ENCODE peak calls at places on chromosomes 6 and 20, in seven cellular contexts. L is heart left ventricle, P is hepatocyte, O is stomach, E is heart right ventricle, N is brain microvascular endothelial cell, S is neuronal stem cell. A is an unnamed sample. For H3K27me3, the result is how much of the 10 kb centered on the place peaks cover.

GRCh38 chr6:27214126-27214601 is 33.3 kb upstream of the PRSS16 start:
- DNase-seq in O (no peak), E (no peak), N (peak), P (no peak), L (no peak), S (no peak), A (no peak)

GRCh38 chr6:138404666-138405337 is 779 bp downstream of the HEBP2 start:
- DNase-seq in E (no peak), S (no peak), P (peak), L (peak), O (no peak), N (no peak), A (no peak)

GRCh38 chr20:23061262-23061661 is 11.8 kb upstream of the THBD start:
- DNase-seq in O (no peak), S (no peak), N (no peak), L (no peak), P (no peak), E (no peak), A (no peak)

GRCh38 chr20:49919009-49919408 is 3.7 kb upstream of the SPATA2 start:
- DNase-seq in L (no peak), P (no peak), N (no peak), E (no peak), O (no peak), S (no peak), A (no peak)

GRCh38 chr6:129657433-129657832 is 52.5 kb downstream of the ARHGAP18 start:
- DNase-seq in S (no peak), L (no peak), P (no peak), E (no peak), O (no peak), N (no peak), A (no peak)

GRCh38 chr20:37390503-37390890 is 44.6 kb downstream of the SRC start:
- DNase-seq in N (no peak), E (no peak), O (no peak), S (no peak), L (no peak), P (no peak), A (no peak)

GRCh38 chr6:56804996-56805395 is 149.9 kb upstream of the BEND6 start:
- DNase-seq in N (peak), P (no peak), S (no peak), E (no peak), O (no peak), L (no peak), A (no peak)

GRCh38 chr6:88585081-88585692 is 378.2 kb downstream of the RNGTT start:
- DNase-seq in L (no peak), E (no peak), P (no peak), N (no peak), O (no peak), S (no peak), A (no peak)

GRCh38 chr6:98977606-98978292 is 30.0 kb upstream of the FBXL4 start:
- DNase-seq in E (no peak), N (no peak), L (no peak), S (no peak), O (no peak), P (no peak), A (no peak)

GRCh38 chr6:151038616-151039015 is 173.1 kb downstream of the MTHFD1L start:
- DNase-seq in O (no peak), N (no peak), S (no peak), P (no peak), E (no peak), L (no peak), A (no peak)

GRCh38 chr6:145904391-145904790 is 59.8 kb downstream of the SHPRH start:
- DNase-seq in S (no peak), O (no peak), P (no peak), N (no peak), L (no peak), E (no peak), A (no peak)

GRCh38 chr6:43907312-43907711 is 137.3 kb downstream of the VEGFA start:
- DNase-seq in S (no peak), L (no peak), E (no peak), N (no peak), O (no peak), P (no peak), A (no peak)

GRCh38 chr6:63636516-63636968 is 940 bp downstream of the PHF3 start:
- DNase-seq in E (peak), O (peak), S (peak), N (peak), P (peak), L (peak), A (peak)

GRCh38 chr6:125824946-125825786 is 34.4 kb downstream of the NCOA7 start:
- DNase-seq in L (no peak), P (no peak), N (no peak), E (no peak), O (no peak), S (no peak), A (no peak)

GRCh38 chr20:48689388-48689787 is 138.4 kb downstream of the PREX1 start:
- DNase-seq in L (no peak), O (no peak), S (no peak), E (no peak), P (no peak), N (no peak), A (no peak)

GRCh38 chr6:133741375-133741861 is 147.5 kb upstream of the TCF21 start:
- DNase-seq in P (no peak), E (no peak), O (no peak), N (no peak), L (no peak), S (peak), A (no peak)

GRCh38 chr20:11376406-11376805 is 541.3 kb upstream of the BTBD3 start:
- DNase-seq in L (no peak), O (no peak), S (no peak), P (no peak), E (no peak), N (no peak), A (no peak)

GRCh38 chr20:859661-860294 is 26.3 kb downstream of the FAM110A start:
- DNase-seq in N (no peak), S (no peak), P (no peak), O (no peak), E (no peak), L (no peak), A (no peak)

GRCh38 chr6:26273673-26274595 is 91.1 kb upstream of the BTN3A2 start:
- DNase-seq in P (no peak), O (no peak), L (no peak), S (no peak), E (no peak), N (peak), A (no peak)

GRCh38 chr6:150617496-150618460 is 18.1 kb downstream of the PLEKHG1 start:
- DNase-seq in N (no peak), O (no peak), S (peak), P (peak), L (no peak), E (no peak), A (no peak)

GRCh38 chr6:45619994-45620471 is 242.3 kb upstream of the SUPT3H start:
- DNase-seq in S (no peak), L (no peak), E (no peak), N (peak), O (no peak), P (no peak), A (no peak)

GRCh38 chr20:22559711-22560305 is 24.6 kb downstream of the FOXA2 start:
- DNase-seq in P (no peak), N (no peak), S (no peak), E (no peak), O (no peak), L (no peak), A (no peak)

GRCh38 chr20:22582960-22583772 is 1.2 kb downstream of the FOXA2 start:
- DNase-seq in P (peak), N (no peak), L (no peak), S (no peak), E (no peak), O (peak), A (peak)

GRCh38 chr6:52522655-52523054 is 54.2 kb downstream of the TRAM2 start:
- DNase-seq in P (no peak), O (no peak), E (no peak), S (no peak), L (no peak), N (no peak), A (no peak)

GRCh38 chr20:46512943-46513844 is at the start of gene ZNF334:
- DNase-seq in P (peak), S (peak), E (peak), L (peak), O (peak), N (peak), A (peak)

GRCh38 chr6:3750324-3751018 is 1.0 kb downstream of the PXDC1 start:
- DNase-seq in N (peak), P (peak), E (peak), L (peak), O (peak), S (peak), A (peak)

GRCh38 chr20:1328680-1329330 is at the start of gene SDCBP2:
- DNase-seq in N (no peak), E (peak), P (peak), O (peak), S (no peak), L (peak), A (peak)

GRCh38 chr6:113560908-113561307 is 296.2 kb upstream of the MARCKS start:
- DNase-seq in E (no peak), N (peak), P (no peak), S (no peak), L (no peak), O (no peak), A (no peak)

GRCh38 chr6:45305546-45305945 is 22.6 kb upstream of the RUNX2 start:
- DNase-seq in P (no peak), N (no peak), L (no peak), O (no peak), E (no peak), S (no peak), A (no peak)

DNA sequence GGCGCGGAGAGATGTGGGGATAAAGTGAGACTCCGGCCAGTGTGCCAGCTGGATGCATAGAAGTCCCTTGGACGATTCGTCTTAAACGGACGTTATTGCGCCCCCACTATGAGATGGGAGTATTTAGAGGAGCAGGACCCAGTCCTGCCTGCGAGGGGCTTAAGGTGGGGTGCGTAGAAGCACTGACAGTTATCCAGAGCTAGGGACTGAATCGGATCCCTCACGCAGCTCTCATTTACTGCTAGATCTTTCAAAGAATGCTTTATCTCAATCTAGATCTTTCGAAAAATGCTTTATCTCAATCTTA is 648 bp downstream of the NT5E start:
- DNase-seq in O (no peak), E (no peak), S (peak), N (no peak), P (no peak), L (no peak), A (peak)
- H3K27me3 ChIP-seq in O (under half), E (under half), S (half or more), N (under half), P (under half), L (under half), A (half or more)

GRCh38 chr6:160269122-160269521 is 10.5 kb upstream of the SLC22A2 start:
- DNase-seq in P (no peak), L (no peak), E (no peak), N (no peak), S (no peak), O (no peak), A (no peak)
- H3K27me3 ChIP-seq in P (under half), L (under half), E (under half), N (under half), S (under half), O (under half), A (under half)

GRCh38 chr20:60804240-60804917 is 447.7 kb upstream of the CDH4 start:
- DNase-seq in P (no peak), S (no peak), O (no peak), E (no peak), L (no peak), N (no peak), A (peak)
- H3K27me3 ChIP-seq in P (under half), S (under half), O (under half), E (under half), L (under half), N (under half), A (under half)

GRCh38 chr6:39020136-39020535 is 28.4 kb upstream of the GLP1R start:
- DNase-seq in L (no peak), N (no peak), P (no peak), E (no peak), S (no peak), O (no peak), A (no peak)

GRCh38 chr6:39018103-39018502 is 30.5 kb upstream of the GLP1R start:
- DNase-seq in L (no peak), O (peak), N (no peak), P (peak), S (no peak), E (peak), A (no peak)

GRCh38 chr6:39021779-39022178 is 26.8 kb upstream of the GLP1R start:
- DNase-seq in L (no peak), O (no peak), S (no peak), E (no peak), N (no peak), P (no peak), A (no peak)

GRCh38 chr6:39017481-39017880 is 31.1 kb upstream of the GLP1R start:
- DNase-seq in O (no peak), N (no peak), S (no peak), E (no peak), P (no peak), L (no peak), A (no peak)

DNA sequence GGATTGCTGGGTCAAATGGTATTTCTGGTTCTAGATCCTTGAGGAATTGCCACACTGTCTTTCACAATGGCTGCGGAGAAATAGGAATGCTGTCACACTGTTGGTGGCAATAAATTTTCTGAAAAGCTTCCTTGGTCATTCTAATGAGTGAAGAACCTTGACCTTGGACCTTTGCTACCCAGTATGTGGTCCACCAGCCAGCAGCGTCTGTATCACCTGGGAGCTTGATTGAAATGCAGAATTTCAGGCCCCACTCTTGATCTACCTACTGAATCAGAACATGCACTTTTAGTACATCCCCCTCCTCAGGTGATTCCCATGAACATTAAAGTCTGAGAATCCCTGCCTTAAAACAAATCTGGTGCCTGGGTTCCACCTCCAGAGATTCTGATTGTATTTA is 27.5 kb upstream of the GLP1R start:
- DNase-seq in S (no peak), E (no peak), N (no peak), P (no peak), L (no peak), O (no peak), A (no peak)
- H3K27me3 ChIP-seq in S (under half), E (under half), N (under half), P (under half), L (under half), O (under half), A (under half)

DNA sequence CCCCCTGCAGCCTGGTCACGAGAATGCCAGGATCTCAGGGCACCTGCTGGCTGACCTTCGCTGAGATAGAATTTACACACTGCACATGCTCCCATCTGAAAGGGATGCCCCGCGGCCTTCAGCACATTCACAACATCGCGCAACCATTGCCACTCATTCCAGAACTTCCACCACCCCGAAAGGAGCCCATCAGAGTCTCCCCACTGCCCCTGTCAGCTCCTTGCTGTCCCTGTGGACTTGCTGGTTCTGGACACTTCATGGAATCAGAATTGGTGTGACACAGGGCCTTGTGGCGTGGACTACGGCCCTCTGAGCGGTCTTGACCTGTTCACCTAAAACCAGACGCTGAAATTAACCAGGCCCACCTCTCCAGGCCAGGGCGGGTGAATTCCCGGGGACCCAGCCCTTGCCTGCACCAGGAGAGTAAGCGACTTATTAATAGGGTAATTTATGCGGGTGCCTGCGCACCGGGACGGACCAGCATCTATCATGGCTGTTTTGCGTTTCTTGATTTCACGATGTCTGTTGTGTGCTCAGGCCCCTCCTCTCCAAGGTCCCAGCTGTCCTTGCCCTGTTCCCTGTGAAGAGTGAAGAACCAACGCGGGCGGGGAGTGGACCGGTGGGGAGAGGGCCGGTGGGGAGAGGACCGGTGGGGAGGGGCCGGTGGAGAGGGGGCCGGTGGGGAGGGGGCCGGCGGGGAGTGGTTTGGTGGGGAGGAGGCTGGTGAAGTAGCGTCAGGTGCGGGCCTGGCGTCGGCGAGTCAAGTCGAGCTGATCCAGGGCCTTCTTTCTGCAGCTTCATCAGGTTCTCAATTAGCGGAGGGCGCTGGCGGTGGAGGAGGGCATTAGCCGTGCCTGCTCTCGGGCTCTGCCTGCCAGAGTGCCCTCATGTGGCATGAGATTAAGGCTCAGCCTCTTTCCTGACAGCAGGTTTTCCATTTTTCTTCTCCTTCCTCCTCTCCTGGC is 20.9 kb upstream of the BHLHE23 start:
- DNase-seq in N (no peak), S (no peak), O (no peak), P (no peak), L (no peak), E (no peak), A (peak)
- H3K27me3 ChIP-seq in N (half or more), S (under half), O (half or more), P (under half), L (half or more), E (half or more), A (under half)

DNA sequence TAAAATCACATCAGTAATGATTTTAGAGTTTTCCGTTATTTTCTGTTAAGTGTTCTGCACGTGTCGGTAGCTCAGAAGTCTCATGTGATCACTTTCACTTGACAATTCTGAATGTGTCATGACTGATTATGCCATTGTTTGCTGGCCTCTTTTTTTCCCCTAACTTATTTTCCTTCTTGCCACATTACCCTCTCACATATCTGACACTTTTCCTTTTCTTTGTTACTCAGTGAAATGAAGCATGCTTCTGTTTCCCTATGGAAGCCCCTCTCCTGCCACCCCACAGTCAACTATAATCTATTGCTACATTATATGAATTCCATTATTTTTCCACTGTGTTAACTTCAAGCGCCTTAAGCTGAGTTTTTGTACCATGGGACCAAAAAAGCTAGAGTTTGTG is 531.6 kb upstream of the HS3ST5 start:
- DNase-seq in L (no peak), S (no peak), E (no peak), N (no peak), O (no peak), P (no peak), A (no peak)
- H3K27me3 ChIP-seq in L (under half), S (under half), E (under half), N (under half), O (under half), P (under half), A (under half)